ENCODE peak calls at places on chromosomes 4 and X, in five cellular contexts. B, R, T, K and H are unnamed samples.

GRCh38 chr4:18075823-18076433 is 54.4 kb upstream of the LCORL start:
- DNase-seq in B (peak; percentile 81), R (no peak), T (no peak), K (peak; percentile 7), H (no peak)

GRCh38 chr4:148445071-148445902 is 3.1 kb upstream of the NR3C2 start:
- DNase-seq in B (peak; percentile 84), R (no peak), T (no peak), K (peak; percentile 49), H (peak; percentile 84)

GRCh38 chrX:49910344-49910743 is 12.1 kb upstream of the CLCN5 start:
- DNase-seq in B (no peak), R (no peak), T (no peak), K (no peak), H (no peak)

GRCh38 chr4:128863314-128864075 is 54.0 kb downstream of the JADE1 start:
- DNase-seq in B (peak; percentile 97), R (peak; percentile 80), T (peak; percentile 89), K (peak; percentile 90), H (peak; percentile 89)

GRCh38 chr4:22848332-22848731 is 155.6 kb downstream of the GBA3 start:
- DNase-seq in B (no peak), R (no peak), T (no peak), K (no peak), H (no peak)

GRCh38 chrX:22577181-22577580 is 304.5 kb downstream of the CBLL2 start:
- DNase-seq in B (no peak), R (peak; percentile 2), T (no peak), K (peak; percentile 67), H (no peak)

GRCh38 chrX:68508799-68509198 is 9.9 kb downstream of the YIPF6 start:
- DNase-seq in B (no peak), R (no peak), T (peak; percentile 15), K (no peak), H (no peak)

GRCh38 chr4:67929447-67929846 is 33.8 kb downstream of the TMPRSS11A start:
- DNase-seq in B (no peak), R (no peak), T (no peak), K (peak; percentile 15), H (no peak)

GRCh38 chr4:116400480-116400879 is 684.9 kb downstream of the TRAM1L1 start:
- DNase-seq in B (no peak), R (no peak), T (no peak), K (peak; percentile 0), H (no peak)

GRCh38 chr4:155722816-155723499 is 35.9 kb upstream of the GUCY1B1 start:
- DNase-seq in B (no peak), R (peak; percentile 12), T (no peak), K (peak; percentile 90), H (no peak)

GRCh38 chrX:68204639-68205038 is 228.7 kb downstream of the OPHN1 start:
- DNase-seq in B (no peak), R (no peak), T (no peak), K (no peak), H (no peak)

GRCh38 chr4:155426953-155427352 is 50.2 kb upstream of the MAP9 start:
- DNase-seq in B (peak; percentile 79), R (no peak), T (no peak), K (no peak), H (no peak)

GRCh38 chr4:26273308-26273980 is 47.4 kb upstream of the RBPJ start:
- DNase-seq in B (peak; percentile 75), R (no peak), T (no peak), K (no peak), H (peak; percentile 86)